ENCODE peak calls at places on chromosome 1, in nine cellular contexts. U is aorta; M is mammary epithelial cell; Y is activated T-helper 1 cell treated with anti-CD3 and anti-CD28 coated beads, Interleukin-2, amount 50 U/mL, for 16 hours; D is fibroblast of the conjunctiva; N is uterus; W is NCI-H2171; X is central memory CD8-positive, alpha-beta T cell; C is kidney tubule cell. V is an unnamed sample.

GRCh38 chr1:226662704-226663326 is 76.3 kb downstream of the ITPKB start:
- DNase-seq in U (peak), Y (peak), X (peak), M (peak), D (peak), C (peak), W (no peak), N (peak), V (peak)

GRCh38 chr1:154851392-154852177 is 18.5 kb downstream of the KCNN3 start:
- DNase-seq in D (no peak), C (no peak), M (no peak), U (no peak), N (peak), Y (no peak), W (no peak), X (no peak), V (no peak)

GRCh38 chr1:235563513-235563912 is 59.3 kb upstream of the B3GALNT2 start:
- DNase-seq in W (no peak), N (no peak), X (no peak), D (no peak), C (no peak), M (no peak), Y (no peak), U (no peak), V (no peak)

GRCh38 chr1:207997486-207998268 is 86.8 kb upstream of the CD34 start:
- DNase-seq in C (peak), Y (no peak), U (peak), W (peak), D (peak), M (peak), X (no peak), N (peak), V (peak)

GRCh38 chr1:15961492-15961891 is 14.4 kb downstream of the ZBTB17 start:
- DNase-seq in W (no peak), M (no peak), N (no peak), U (no peak), X (no peak), C (no peak), Y (no peak), D (no peak), V (no peak)

GRCh38 chr1:31745071-31745897 is 18.9 kb downstream of the ADGRB2 start:
- DNase-seq in W (no peak), N (peak), D (peak), U (peak), X (peak), M (peak), C (peak), Y (no peak), V (peak)

GRCh38 chr1:15141933-15142647 is 11.5 kb upstream of the TMEM51 start:
- DNase-seq in U (no peak), D (no peak), W (no peak), N (no peak), X (no peak), Y (no peak), M (peak), C (peak), V (no peak)

GRCh38 chr1:52423771-52424170 is 19.4 kb downstream of the PRPF38A start:
- DNase-seq in M (no peak), U (no peak), C (no peak), Y (peak), N (no peak), D (no peak), X (peak), W (no peak), V (no peak)

GRCh38 chr1:161905269-161905884 is 118.3 kb downstream of the OLFML2B start:
- DNase-seq in X (no peak), C (peak), N (no peak), D (no peak), W (no peak), U (no peak), Y (no peak), M (peak), V (peak)

GRCh38 chr1:109918077-109918606 is 7.5 kb downstream of the CSF1 start:
- DNase-seq in D (no peak), U (no peak), Y (no peak), X (no peak), C (no peak), N (no peak), W (no peak), M (no peak), V (no peak)

GRCh38 chr1:231020139-231020601 is 19.9 kb downstream of the FAM89A start:
- DNase-seq in N (no peak), C (no peak), D (no peak), W (no peak), X (no peak), M (no peak), Y (no peak), U (no peak), V (no peak)

GRCh38 chr1:23222742-23223141 is 5.4 kb upstream of the HTR1D start:
- DNase-seq in N (no peak), D (no peak), C (no peak), Y (no peak), U (no peak), X (no peak), M (no peak), W (no peak), V (no peak)

GRCh38 chr1:58839147-58839795 is 55.4 kb upstream of the JUN start:
- DNase-seq in U (no peak), N (no peak), Y (no peak), X (no peak), M (no peak), W (no peak), D (no peak), C (no peak), V (no peak)

GRCh38 chr1:236039736-236040670 is 24.9 kb downstream of the NID1 start:
- DNase-seq in Y (no peak), D (peak), N (no peak), W (no peak), M (no peak), U (no peak), X (no peak), C (no peak), V (no peak)

GRCh38 chr1:184910596-184910995 is 63.7 kb downstream of the NIBAN1 start:
- DNase-seq in U (no peak), Y (no peak), M (peak), N (peak), W (no peak), C (no peak), D (peak), X (no peak), V (no peak)

GRCh38 chr1:44701141-44701573 is 26.6 kb downstream of the ARMH1 start:
- DNase-seq in D (no peak), Y (no peak), M (no peak), X (no peak), U (no peak), W (no peak), N (no peak), C (no peak), V (no peak)

GRCh38 chr1:62210960-62211359 is 16.3 kb downstream of the L1TD1 start:
- DNase-seq in Y (no peak), C (no peak), N (no peak), X (no peak), U (no peak), M (peak), W (no peak), D (no peak), V (no peak)

GRCh38 chr1:61606448-61607312 is 118.3 kb downstream of the TM2D1 start:
- DNase-seq in M (peak), N (peak), C (peak), W (no peak), U (peak), Y (no peak), X (no peak), D (no peak), V (no peak)

GRCh38 chr1:34113887-34114286 is 51.1 kb downstream of the CSMD2 start:
- DNase-seq in Y (no peak), W (no peak), M (peak), D (no peak), C (peak), N (no peak), U (no peak), X (no peak), V (peak)

GRCh38 chr1:7669559-7670208 is 101.4 kb upstream of the VAMP3 start:
- DNase-seq in U (no peak), D (no peak), Y (peak), W (peak), C (peak), N (peak), M (peak), X (no peak), V (peak)

GRCh38 chr1:31084782-31085569 is 19.5 kb upstream of the PUM1 start:
- DNase-seq in Y (no peak), D (no peak), C (no peak), X (no peak), W (no peak), M (no peak), N (no peak), U (peak), V (no peak)

GRCh38 chr1:218817747-218818146 is 355.9 kb upstream of the LYPLAL1 start:
- DNase-seq in N (peak), U (no peak), M (no peak), C (no peak), W (no peak), Y (no peak), D (no peak), X (no peak), V (no peak)

GRCh38 chr1:9111357-9111691 is 17.6 kb downstream of the GPR157 start:
- DNase-seq in W (no peak), M (no peak), D (no peak), X (no peak), U (no peak), C (no peak), Y (no peak), N (no peak), V (no peak)

GRCh38 chr1:11907275-11908138 is 18.7 kb downstream of the KIAA2013 start:
- DNase-seq in M (peak), U (peak), X (peak), D (peak), Y (peak), N (peak), W (peak), C (peak), V (peak)

V was measured in ACHN.